ENCODE peak calls at places on chromosomes 1 and 21, in five cellular contexts. P is osteocyte, E is HFFc6, B is NCI-H345, X is right lobe of liver. K is an unnamed sample.

GRCh38 chr1:173506437-173506836 is 29.3 kb downstream of the PRDX6 start:
- DNase-seq in P (no peak), X (peak), B (no peak), E (no peak), K (no peak)

GRCh38 chr1:117070124-117070523 is 10.0 kb downstream of the TTF2 start:
- DNase-seq in X (no peak), E (no peak), P (no peak), B (no peak), K (no peak)

GRCh38 chr1:158121604-158122254 is 59.0 kb upstream of the CD1D start:
- DNase-seq in X (no peak), B (peak), P (no peak), E (peak), K (no peak)

GRCh38 chr1:171220551-171221175 is 27.6 kb upstream of the FMO1 start:
- DNase-seq in X (no peak), P (no peak), E (no peak), B (no peak), K (no peak)

GRCh38 chr1:44584167-44584566 is 90.1 kb downstream of the TMEM53 start:
- DNase-seq in P (no peak), B (no peak), E (no peak), X (no peak), K (no peak)

GRCh38 chr1:82162526-82163420 is 362.0 kb downstream of the ADGRL2 start:
- DNase-seq in E (no peak), X (no peak), P (no peak), B (peak), K (no peak)

GRCh38 chr1:112991721-112992120 is 35.7 kb upstream of the SLC16A1 start:
- DNase-seq in B (no peak), P (no peak), X (no peak), E (no peak), K (no peak)

GRCh38 chr1:91552596-91552995 is 51.9 kb downstream of the CDC7 start:
- DNase-seq in B (no peak), X (no peak), E (no peak), P (no peak), K (no peak)

GRCh38 chr1:47587891-47588582 is 150.2 kb downstream of the FOXD2 start:
- DNase-seq in E (no peak), B (no peak), P (peak), X (no peak), K (peak)

GRCh38 chr1:159804924-159805323 is 2.8 kb downstream of the FCRL6 start:
- DNase-seq in P (no peak), B (no peak), E (peak), X (no peak), K (no peak)

GRCh38 chr1:113805256-113805531 is 7.1 kb downstream of the RSBN1 start:
- DNase-seq in X (no peak), P (no peak), B (no peak), E (no peak), K (no peak)

GRCh38 chr1:78426398-78426797 is 64.4 kb upstream of the PTGFR start:
- DNase-seq in X (no peak), P (no peak), B (no peak), E (no peak), K (no peak)

GRCh38 chr1:26318338-26319064 is 743 bp downstream of the CD52 start:
- DNase-seq in E (no peak), X (no peak), B (no peak), P (no peak), K (no peak)

GRCh38 chr1:31335007-31335406 is 37.9 kb downstream of the FABP3 start:
- DNase-seq in E (peak), X (no peak), P (no peak), B (peak), K (no peak)

GRCh38 chr1:232385221-232385620 is 244.7 kb downstream of the SIPA1L2 start:
- DNase-seq in B (no peak), E (peak), X (no peak), P (no peak), K (no peak)

GRCh38 chr1:232454487-232454886 is 175.4 kb downstream of the SIPA1L2 start:
- DNase-seq in E (no peak), P (no peak), B (no peak), X (no peak), K (no peak)

GRCh38 chr1:198291924-198292323 is 135.1 kb downstream of the NEK7 start:
- DNase-seq in X (no peak), P (no peak), E (no peak), B (no peak), K (no peak)

GRCh38 chr21:41802684-41803083 is 35.8 kb upstream of the RIPK4 start:
- DNase-seq in B (no peak), E (no peak), P (no peak), X (no peak), K (no peak)

GRCh38 chr1:229883504-229884200 is 183.4 kb upstream of the GALNT2 start:
- DNase-seq in P (peak), E (no peak), B (no peak), X (no peak), K (no peak)

GRCh38 chr1:18938008-18938706 is 18.3 kb downstream of the IFFO2 start:
- DNase-seq in B (no peak), E (no peak), X (no peak), P (no peak), K (no peak)

GRCh38 chr1:230865062-230865817 is 3.1 kb downstream of the C1orf198 start:
- DNase-seq in E (no peak), B (no peak), X (no peak), P (no peak), K (no peak)

GRCh38 chr21:40074710-40075109 is 207.5 kb downstream of the PCP4 start:
- DNase-seq in P (no peak), X (no peak), B (no peak), E (no peak), K (no peak)

GRCh38 chr1:177571485-177572076 is 398.3 kb downstream of the SEC16B start:
- DNase-seq in X (no peak), P (no peak), B (no peak), E (no peak), K (no peak)

K was measured in RWPE2.